ENCODE peak calls at places on chromosomes 11 and 22, in eight cellular contexts. G, N, S, M, U, D, E and Z are unnamed samples.

GRCh38 chr11:70192666-70193410 is 10.3 kb upstream of the FADD start:
- DNase-seq in G (no peak), N (no peak), S (no peak), M (no peak), U (no peak), D (no peak), E (no peak), Z (no peak)

GRCh38 chr22:45562537-45563361 is 60.1 kb downstream of the FBLN1 start:
- DNase-seq in G (no peak), N (no peak), S (no peak), M (no peak), U (no peak), D (no peak), E (no peak), Z (no peak)

GRCh38 chr11:124886978-124887666 is 10.5 kb downstream of the ROBO4 start:
- DNase-seq in G (no peak), N (no peak), S (no peak), M (no peak), U (no peak), D (no peak), E (no peak), Z (no peak)

GRCh38 chr22:19848298-19849224 is 6.1 kb downstream of the GNB1L start:
- DNase-seq in G (no peak), N (no peak), S (no peak), M (no peak), U (no peak), D (peak; percentile 84), E (no peak), Z (peak; percentile 53)

GRCh38 chr11:94838027-94838610 is 70.0 kb downstream of the AMOTL1 start:
- DNase-seq in G (no peak), N (no peak), S (no peak), M (peak; percentile 100), U (no peak), D (no peak), E (no peak), Z (no peak)

GRCh38 chr11:126816655-126817054 is 183.9 kb downstream of the KIRREL3 start:
- DNase-seq in G (no peak), N (no peak), S (no peak), M (no peak), U (no peak), D (peak; percentile 24), E (no peak), Z (no peak)

GRCh38 chr11:8023831-8024555 is 36.9 kb downstream of the EIF3F start:
- DNase-seq in G (no peak), N (no peak), S (no peak), M (no peak), U (no peak), D (no peak), E (no peak), Z (no peak)

GRCh38 chr22:29268511-29269229 is 602 bp downstream of the EWSR1 start:
- DNase-seq in G (no peak), N (peak; percentile 69), S (peak; percentile 79), M (no peak), U (peak; percentile 41), D (peak; percentile 55), E (peak; percentile 34), Z (no peak)

GRCh38 chr22:23012081-23012622 is 58.2 kb upstream of the GNAZ start:
- DNase-seq in G (peak; percentile 16), N (peak; percentile 59), S (no peak), M (no peak), U (no peak), D (no peak), E (no peak), Z (no peak)

GRCh38 chr22:23925020-23925606 is 30.9 kb downstream of the MIF start:
- DNase-seq in G (no peak), N (no peak), S (no peak), M (no peak), U (no peak), D (no peak), E (no peak), Z (no peak)

GRCh38 chr11:96869207-96869606 is 479.4 kb downstream of the JRKL start:
- DNase-seq in G (no peak), N (no peak), S (no peak), M (no peak), U (no peak), D (no peak), E (no peak), Z (no peak)